ENCODE peak calls at places on chromosomes 13 and 19, in seven cellular contexts. S is astrocyte, U is IMR-90, T is activated B cell treated with CpG ODN at 0.5 μM for 24 hours, C is mucosa of descending colon, L is endodermal cell, N is progenitor cell of endocrine pancreas. D is an unnamed sample.

GRCh38 chr19:56104423-56104822 is 16.7 kb downstream of the ZNF787 start:
- DNase-seq in C (no peak), U (no peak), N (no peak), S (no peak), T (no peak), L (no peak), D (no peak)

GRCh38 chr19:13804830-13805683 is 9.8 kb downstream of the ZSWIM4 start:
- DNase-seq in U (no peak), T (no peak), S (no peak), C (no peak), L (peak), N (no peak), D (no peak)

GRCh38 chr19:4051175-4052101 is 15.3 kb downstream of the ZBTB7A start:
- DNase-seq in N (no peak), L (no peak), C (peak), S (peak), U (peak), T (no peak), D (no peak)

GRCh38 chr13:41456768-41457588 is at the start of gene RGCC:
- DNase-seq in T (peak), N (peak), S (peak), C (peak), L (peak), U (peak), D (peak)

GRCh38 chr19:29528350-29528945 is 2.7 kb downstream of the VSTM2B start:
- DNase-seq in S (peak), N (peak), C (no peak), L (peak), U (peak), T (no peak), D (peak)

GRCh38 chr19:1245884-1246816 is 2.2 kb upstream of the MIDN start:
- DNase-seq in U (no peak), L (peak), N (no peak), S (no peak), C (peak), T (no peak), D (peak)

GRCh38 chr19:43690890-43691289 is 20.9 kb upstream of the PLAUR start:
- DNase-seq in T (no peak), U (no peak), S (no peak), C (no peak), N (no peak), L (no peak), D (no peak)

GRCh38 chr19:11856568-11857264 is 8.2 kb downstream of the ZNF439 start:
- DNase-seq in S (no peak), C (no peak), N (no peak), T (no peak), L (no peak), U (no peak), D (no peak)

GRCh38 chr13:91270031-91270430 is 77.5 kb upstream of the MIR17HG start:
- DNase-seq in L (no peak), C (no peak), T (no peak), S (no peak), U (no peak), N (no peak), D (no peak)

GRCh38 chr19:23309926-23310325 is 59.7 kb upstream of the ZNF724 start:
- DNase-seq in C (no peak), L (no peak), U (no peak), N (no peak), T (no peak), S (no peak), D (no peak)

GRCh38 chr19:54429545-54430227 is 14.4 kb downstream of the TTYH1 start:
- DNase-seq in S (no peak), C (no peak), U (no peak), T (no peak), N (no peak), L (peak), D (no peak)

GRCh38 chr19:40608957-40609356 is 7.8 kb downstream of the LTBP4 start:
- DNase-seq in T (no peak), N (no peak), U (no peak), L (no peak), S (no peak), C (no peak), D (no peak)

GRCh38 chr19:42255766-42256750 is 1.1 kb upstream of the ERF start:
- DNase-seq in C (peak), N (no peak), T (no peak), L (peak), S (no peak), U (peak), D (peak)

GRCh38 chr13:41458187-41458938 is 1.0 kb downstream of the RGCC start:
- DNase-seq in T (peak), S (peak), U (peak), C (peak), L (peak), N (no peak), D (peak)

GRCh38 chr19:41702208-41702651 is 6.2 kb upstream of the CEACAM5 start:
- DNase-seq in T (no peak), S (peak), L (peak), U (peak), C (no peak), N (no peak), D (no peak)

GRCh38 chr19:42076375-42076944 is 494 bp downstream of the ZNF574 start:
- DNase-seq in N (no peak), U (no peak), S (no peak), T (peak), L (no peak), C (peak), D (peak)

GRCh38 chr13:97141564-97142005 is 80.5 kb upstream of the MBNL2 start:
- DNase-seq in U (peak), N (peak), C (peak), S (peak), T (no peak), L (peak), D (peak)

GRCh38 chr13:110230661-110231347 is 76.2 kb downstream of the COL4A1 start:
- DNase-seq in C (no peak), U (no peak), S (no peak), T (no peak), L (no peak), N (no peak), D (peak)

GRCh38 chr13:34416833-34417425 is 525.1 kb upstream of the NBEA start:
- DNase-seq in N (no peak), S (peak), C (no peak), L (no peak), T (no peak), U (peak), D (no peak)

GRCh38 chr13:41842029-41842428 is 118.9 kb downstream of the VWA8 start:
- DNase-seq in S (no peak), L (no peak), T (no peak), N (no peak), U (peak), C (no peak), D (no peak)

GRCh38 chr19:34953092-34953491 is 10.9 kb downstream of the ZNF792 start:
- DNase-seq in C (no peak), L (no peak), U (no peak), N (no peak), T (no peak), S (no peak), D (no peak)

GRCh38 chr19:38564981-38565685 is 52.6 kb downstream of the MAP4K1 start:
- DNase-seq in S (no peak), L (peak), T (peak), C (no peak), U (no peak), N (no peak), D (no peak)

GRCh38 chr19:50909240-50910070 is 1.7 kb downstream of the KLK4 start:
- DNase-seq in U (no peak), T (peak), N (peak), S (no peak), C (peak), L (peak), D (peak)

GRCh38 chr13:52827839-52828238 is 20.6 kb downstream of the PCDH8 start:
- DNase-seq in C (no peak), N (no peak), L (peak), S (no peak), U (no peak), T (no peak), D (no peak)

GRCh38 chr13:94344126-94344863 is 135.2 kb downstream of the DCT start:
- DNase-seq in L (no peak), S (peak), C (no peak), T (no peak), U (peak), N (no peak), D (no peak)

GRCh38 chr19:42042455-42043170 is 27.4 kb downstream of the GRIK5 start:
- DNase-seq in S (no peak), L (no peak), T (no peak), C (no peak), N (no peak), U (no peak), D (no peak)

GRCh38 chr19:36331353-36332228 is 47.4 kb downstream of the ZFP14 start:
- DNase-seq in C (peak), N (peak), U (peak), S (peak), T (peak), L (peak), D (peak)

GRCh38 chr13:98445340-98446233 is 131.3 kb downstream of the STK24 start:
- DNase-seq in C (peak), U (peak), T (peak), S (peak), N (peak), L (peak), D (peak)

GRCh38 chr19:2027361-2027760 is 11.8 kb upstream of the BTBD2 start:
- DNase-seq in C (no peak), L (no peak), T (no peak), U (peak), S (peak), N (no peak), D (no peak)

GRCh38 chr13:25901460-25902376 is 150.1 kb downstream of the SHISA2 start:
- DNase-seq in T (no peak), C (no peak), S (peak), U (peak), L (no peak), N (no peak), D (no peak)

GRCh38 chr13:114078501-114079451 is 53.6 kb downstream of the RASA3 start:
- DNase-seq in U (peak), S (peak), N (no peak), T (no peak), L (peak), C (peak), D (no peak)

GRCh38 chr13:32403108-32403507 is 24.8 kb downstream of the N4BP2L1 start:
- DNase-seq in L (no peak), T (no peak), S (no peak), C (no peak), U (no peak), N (no peak), D (no peak)

GRCh38 chr13:89136678-89137077 is 1465.5 kb downstream of the SLITRK5 start:
- DNase-seq in S (no peak), U (no peak), N (no peak), C (no peak), L (no peak), T (no peak), D (no peak)

GRCh38 chr19:54727562-54727961 is 3.3 kb downstream of the KIR3DL3 start:
- DNase-seq in S (no peak), N (no peak), U (no peak), C (no peak), T (no peak), L (no peak), D (no peak)

GRCh38 chr13:48708764-48709163 is 55.0 kb downstream of the CYSLTR2 start:
- DNase-seq in N (no peak), S (no peak), T (no peak), L (peak), U (no peak), C (no peak), D (no peak)

GRCh38 chr13:34208326-34208725 is 390.4 kb downstream of the RFC3 start:
- DNase-seq in L (no peak), S (peak), N (no peak), U (peak), T (no peak), C (no peak), D (no peak)

GRCh38 chr19:3692141-3693029 is 7.9 kb downstream of the PIP5K1C start:
- DNase-seq in L (peak), T (peak), S (no peak), C (no peak), N (no peak), U (no peak), D (peak)

GRCh38 chr13:110683921-110684320 is 22.0 kb downstream of the CARS2 start:
- DNase-seq in L (no peak), C (no peak), N (no peak), T (no peak), U (no peak), S (no peak), D (no peak)

GRCh38 chr13:99396446-99396845 is 89.2 kb upstream of the GPR183 start:
- DNase-seq in C (no peak), S (no peak), N (no peak), U (no peak), T (no peak), L (no peak), D (no peak)

GRCh38 chr13:54018485-54018884 is 989.9 kb downstream of the OLFM4 start:
- DNase-seq in N (no peak), S (no peak), C (no peak), U (no peak), T (no peak), L (no peak), D (no peak)

DNA sequence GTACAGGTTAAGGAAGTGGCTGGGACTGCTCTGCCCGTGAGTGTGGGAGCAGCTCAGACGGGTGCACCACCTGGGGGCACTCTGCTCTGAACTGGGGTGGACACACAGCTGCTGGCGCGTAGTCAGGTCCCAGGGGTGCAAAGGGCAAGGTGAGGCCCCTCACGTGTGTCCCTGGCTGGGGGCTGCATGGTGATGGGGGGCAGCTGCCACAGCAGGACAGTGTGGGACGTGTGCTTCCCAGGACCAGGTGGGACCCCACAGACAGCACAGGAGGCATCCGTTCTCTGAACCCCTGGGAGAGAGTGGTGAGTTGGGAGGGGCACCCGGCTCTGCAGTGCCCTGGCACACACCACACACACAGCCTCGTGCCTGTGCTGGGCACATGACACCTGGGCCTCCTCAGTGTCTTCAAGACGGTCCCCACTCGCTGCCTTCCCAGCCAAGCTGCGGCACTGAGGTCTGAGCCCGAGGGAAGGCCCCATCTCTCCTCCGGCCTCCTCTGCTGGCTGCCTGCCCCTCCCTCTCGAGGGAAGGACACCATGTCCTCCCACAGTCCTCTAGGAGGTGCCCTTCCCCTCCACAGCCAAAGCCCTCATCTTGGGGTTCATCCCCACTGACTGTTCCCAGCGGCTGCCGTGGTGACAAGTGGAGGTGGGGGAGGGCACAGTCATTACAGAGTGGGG is 24.7 kb downstream of the CILP2 start:
- DNase-seq in T (no peak), S (no peak), U (no peak), C (no peak), N (no peak), L (peak), D (no peak)
- TF ChIP-seq CTCF in T (no peak), S (no peak), U (no peak), C (no peak), N (no peak), L (peak), D (peak)

DNA sequence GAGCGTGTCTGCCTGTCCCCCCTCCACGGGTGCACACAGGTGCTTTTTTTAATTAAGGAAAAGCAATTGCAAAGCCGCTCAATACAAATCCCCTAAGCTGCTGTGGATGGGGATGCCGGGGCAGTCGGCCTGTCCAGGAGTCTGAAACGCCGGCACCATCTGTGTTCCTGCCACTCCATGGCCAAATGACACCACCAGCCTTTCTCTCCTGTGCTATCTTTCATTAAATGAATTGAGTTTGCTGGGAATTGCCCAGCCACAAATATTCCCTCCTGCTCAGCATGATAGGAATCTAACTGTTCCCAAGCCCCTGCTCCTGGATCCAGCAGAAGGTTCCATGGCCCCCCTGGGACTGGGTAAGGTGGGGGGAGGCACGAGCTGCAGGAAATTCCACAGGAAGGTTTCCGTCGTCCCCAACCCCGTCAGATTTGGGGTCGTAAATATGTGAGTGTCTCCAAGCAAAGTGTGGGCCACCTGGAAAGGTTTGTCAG is 139.3 kb downstream of the KDM4B start:
- DNase-seq in C (no peak), L (no peak), N (no peak), S (no peak), U (no peak), T (no peak), D (peak)
- TF ChIP-seq CTCF in C (no peak), L (no peak), N (no peak), S (no peak), U (no peak), T (no peak), D (no peak)

DNA sequence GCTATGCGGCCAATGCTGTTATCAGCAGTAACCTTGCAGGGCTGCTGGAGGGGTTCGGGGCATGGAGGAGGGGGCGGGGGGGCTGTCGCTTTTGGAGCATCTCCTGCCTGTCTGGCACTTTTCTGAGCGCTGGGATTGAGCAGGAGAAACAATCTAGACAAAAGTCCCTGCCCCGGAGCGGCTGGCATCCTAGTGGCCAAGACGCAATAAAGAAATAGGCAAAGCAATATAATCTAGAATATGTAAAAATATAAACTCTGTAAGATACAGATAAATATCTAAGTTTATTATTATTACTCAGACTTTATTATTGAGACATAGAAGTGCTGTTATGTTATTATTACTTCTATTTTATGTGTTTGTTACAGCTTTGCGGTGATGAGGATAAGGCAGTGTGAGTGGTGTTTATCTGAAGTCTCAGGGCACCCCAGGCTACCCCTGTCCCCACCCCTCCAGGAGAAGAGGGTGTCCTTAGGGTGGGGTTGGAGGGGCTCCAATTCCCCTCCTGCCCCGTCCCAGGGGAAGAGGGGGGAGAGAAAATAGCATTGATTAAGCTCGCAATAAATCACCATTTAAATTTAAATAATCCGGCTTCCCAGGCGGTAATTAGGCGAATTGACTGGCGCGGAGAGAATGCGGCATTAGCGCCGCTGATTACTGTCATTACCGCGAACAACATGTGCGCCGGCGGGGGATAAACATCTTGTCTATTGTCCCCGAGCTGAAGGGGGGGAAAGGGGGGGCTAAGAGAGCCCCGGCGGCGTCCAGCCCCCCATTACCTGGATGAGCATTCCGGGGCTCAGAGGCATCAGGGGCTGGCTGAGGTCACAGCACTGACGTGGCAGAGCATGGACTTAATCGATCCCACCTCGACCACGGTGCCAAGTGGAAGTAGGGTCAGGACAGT is 3.2 kb downstream of the NPAS1 start:
- DNase-seq in T (no peak), C (no peak), U (no peak), S (no peak), L (peak), N (no peak), D (peak)
- TF ChIP-seq CTCF in T (no peak), C (no peak), U (no peak), S (no peak), L (peak), N (no peak), D (no peak)

GRCh38 chr19:46076031-46076880 is 35.5 kb upstream of the IGFL4 start:
- DNase-seq in L (no peak), U (no peak), S (no peak), N (no peak), C (no peak), T (no peak), D (no peak)
- TF ChIP-seq CTCF in L (peak), U (no peak), S (peak), N (peak), C (no peak), T (no peak), D (no peak)

DNA sequence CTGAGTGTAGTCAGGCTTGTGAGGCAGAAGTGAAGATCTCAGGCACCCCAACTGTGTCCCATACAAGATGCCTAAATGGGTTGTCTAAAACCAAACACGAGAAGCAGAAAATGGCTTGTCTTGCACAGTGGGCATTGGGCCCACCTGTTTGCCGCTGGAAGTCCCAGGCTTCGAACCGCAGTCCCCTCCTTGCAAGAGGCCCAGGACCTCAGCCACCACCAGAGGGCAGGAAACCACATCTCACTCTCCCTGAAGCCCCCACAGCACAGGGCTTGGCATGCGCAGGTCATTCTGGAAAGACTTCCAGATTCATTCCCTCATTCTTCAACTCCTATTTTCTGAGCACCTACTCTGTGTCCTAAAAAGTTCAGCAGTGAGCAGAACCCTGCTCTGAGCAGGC is 973.7 kb downstream of the UQCRFS1 start:
- DNase-seq in L (peak), U (no peak), T (no peak), C (no peak), S (no peak), N (peak), D (peak)
- TF ChIP-seq CTCF in L (peak), U (no peak), T (no peak), C (no peak), S (peak), N (peak), D (peak)

D was measured in WERI-Rb-1.